ENCODE peak calls at places on chromosomes 1 and 21, in four cellular contexts. I is HepG2, T is H1, M is K562. C is an unnamed sample. For H3K36me3, the result is how much of the 10 kb centered on the place peaks cover.

GRCh38 chr1:42186172-42186571 is 21.6 kb upstream of the GUCA2A start:
- DNase-seq in M (no peak), T (no peak), I (no peak), C (no peak)

GRCh38 chr21:21547368-21547953 is 549.3 kb downstream of the NCAM2 start:
- DNase-seq in T (no peak), M (no peak), I (no peak), C (no peak)

GRCh38 chr1:234969630-234970370 is 158.8 kb downstream of the TOMM20 start:
- DNase-seq in T (peak), I (no peak), M (no peak), C (no peak)

GRCh38 chr1:36883315-36883949 is 150.9 kb downstream of the GRIK3 start:
- DNase-seq in M (no peak), T (no peak), I (no peak), C (no peak)

GRCh38 chr21:44285547-44285992 is at the start of gene AIRE:
- DNase-seq in T (no peak), I (no peak), M (no peak), C (no peak)

GRCh38 chr1:234720709-234721436 is 110.9 kb upstream of the IRF2BP2 start:
- DNase-seq in M (no peak), I (no peak), T (no peak), C (no peak)

GRCh38 chr1:169106921-169107672 is 607 bp downstream of the ATP1B1 start:
- DNase-seq in T (peak), I (no peak), M (peak), C (no peak)

GRCh38 chr1:53733975-53734649 is 4.9 kb downstream of the GLIS1 start:
- DNase-seq in T (no peak), I (no peak), M (no peak), C (no peak)

GRCh38 chr1:159867322-159868064 is 5.0 kb upstream of the VSIG8 start:
- DNase-seq in M (no peak), T (no peak), I (no peak), C (no peak)

GRCh38 chr1:160837558-160838205 is 25.0 kb downstream of the CD244 start:
- DNase-seq in I (no peak), M (peak), T (no peak), C (peak)

GRCh38 chr1:165828581-165829329 is 1.3 kb downstream of the UCK2 start:
- DNase-seq in T (peak), I (peak), M (peak), C (peak)

GRCh38 chr1:198088360-198089071 is 68.3 kb upstream of the NEK7 start:
- DNase-seq in I (peak), T (no peak), M (peak), C (peak)

GRCh38 chr1:229336345-229336744 is 6.5 kb downstream of the CCSAP start:
- DNase-seq in T (no peak), M (no peak), I (no peak), C (no peak)

GRCh38 chr1:32741417-32742131 is 39.0 kb upstream of the SYNC start:
- DNase-seq in T (peak), M (peak), I (no peak), C (no peak)

GRCh38 chr1:248786106-248786665 is 30.6 kb upstream of the LYPD8 start:
- DNase-seq in I (no peak), T (no peak), M (no peak), C (no peak)

GRCh38 chr1:243712242-243712641 is 137.8 kb downstream of the AKT3 start:
- DNase-seq in M (no peak), I (no peak), T (no peak), C (no peak)

GRCh38 chr1:156942176-156942575 is 21.7 kb downstream of the LRRC71 start:
- DNase-seq in T (no peak), M (no peak), I (no peak), C (no peak)

GRCh38 chr1:222454782-222455181 is 93.1 kb downstream of the HHIPL2 start:
- DNase-seq in M (no peak), T (no peak), I (no peak), C (no peak)

GRCh38 chr1:78054559-78054958 is 8.8 kb downstream of the GIPC2 start:
- DNase-seq in I (no peak), M (no peak), T (no peak), C (no peak)

GRCh38 chr1:210446479-210446878 is 117.8 kb downstream of the HHAT start:
- DNase-seq in M (no peak), I (no peak), T (no peak), C (no peak)

GRCh38 chr21:34836103-34836932 is 167.5 kb downstream of the CLIC6 start:
- DNase-seq in T (no peak), I (peak), M (no peak), C (peak)

GRCh38 chr1:41752514-41753170 is 166.1 kb downstream of the HIVEP3 start:
- DNase-seq in M (no peak), T (no peak), I (no peak), C (no peak)

GRCh38 chr1:15916417-15916816 is 59.5 kb downstream of the ZBTB17 start:
- DNase-seq in M (no peak), I (no peak), T (no peak), C (no peak)

GRCh38 chr1:185850366-185850765 is 116.2 kb downstream of the HMCN1 start:
- DNase-seq in T (no peak), I (no peak), M (no peak), C (no peak)

GRCh38 chr1:12591267-12591938 is 26.6 kb downstream of the DHRS3 start:
- DNase-seq in I (no peak), M (no peak), T (no peak), C (no peak)

GRCh38 chr1:156368889-156369684 is at the start of gene RHBG:
- DNase-seq in M (no peak), I (peak), T (peak), C (no peak)

GRCh38 chr1:226541631-226542622 is 6.6 kb upstream of the STUM start:
- DNase-seq in T (no peak), I (no peak), M (no peak), C (no peak)

GRCh38 chr1:4585705-4586104 is 68.7 kb upstream of the AJAP1 start:
- DNase-seq in M (no peak), T (no peak), I (no peak), C (no peak)

GRCh38 chr1:31054349-31054748 is 11.2 kb downstream of the PUM1 start:
- DNase-seq in I (no peak), M (no peak), T (no peak), C (no peak)

GRCh38 chr1:7268983-7269382 is 483.7 kb downstream of the CAMTA1 start:
- DNase-seq in T (peak), M (no peak), I (no peak), C (no peak)

GRCh38 chr1:234212764-234213406 is 160.4 kb upstream of the COA6 start:
- DNase-seq in M (peak), T (no peak), I (peak), C (no peak)

GRCh38 chr1:228875741-228876140 is 140.5 kb downstream of the RHOU start:
- DNase-seq in I (no peak), M (no peak), T (no peak), C (no peak)

GRCh38 chr1:224879404-224879803 is 50.1 kb upstream of the DNAH14 start:
- DNase-seq in I (no peak), M (no peak), T (no peak), C (no peak)

DNA sequence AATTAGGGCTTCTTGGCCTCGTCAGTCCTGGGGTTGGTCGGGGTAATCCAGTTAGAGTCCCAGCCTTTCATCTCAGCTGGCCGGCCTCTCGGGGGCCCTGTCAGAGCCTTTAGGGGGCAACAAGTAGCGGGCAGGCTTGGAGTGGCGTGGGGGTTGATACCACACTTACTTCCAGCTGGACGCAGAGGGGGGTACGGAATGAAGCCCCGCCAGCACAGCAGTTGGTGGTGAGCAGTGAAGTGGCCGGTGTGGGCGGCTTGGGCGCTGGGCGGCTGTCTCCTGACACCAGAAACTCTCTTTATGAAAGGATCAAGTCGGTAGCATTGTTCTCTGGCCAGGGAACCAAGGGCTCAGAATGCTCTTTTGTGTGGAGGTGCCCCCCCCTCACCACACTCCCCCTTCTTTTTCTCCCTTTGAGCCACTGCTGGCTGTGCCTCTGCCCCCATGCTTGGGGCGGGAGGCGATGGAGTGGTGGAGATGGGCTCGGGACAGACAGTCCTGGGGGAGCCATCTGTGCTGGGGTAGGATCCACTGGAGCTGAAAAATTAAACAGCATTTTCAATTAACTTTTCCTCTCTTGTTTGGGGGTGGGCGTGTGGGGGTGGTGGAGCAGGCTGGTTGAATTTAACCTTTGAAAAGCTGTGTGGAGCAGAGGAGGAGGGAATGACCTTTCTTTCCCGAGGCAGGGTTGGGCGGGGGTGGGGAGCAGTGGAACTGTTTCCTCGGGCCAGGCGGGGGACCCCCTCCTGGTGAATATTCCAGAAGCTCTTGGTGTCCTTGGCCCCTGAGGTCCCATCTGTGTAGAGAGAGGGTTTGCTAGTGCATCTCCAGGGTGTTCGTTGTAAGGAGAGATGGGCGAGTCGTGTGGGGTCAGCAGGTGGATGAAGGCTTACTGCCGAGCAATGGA is 102.7 kb downstream of the RNF220 start:
- DNase-seq in I (no peak), M (no peak), T (no peak), C (no peak)
- TF ChIP-seq ATF3 in I (no peak), M (no peak), T (no peak), C (no peak)

GRCh38 chr21:27756191-27756590 is 789.3 kb upstream of the ADAMTS5 start:
- DNase-seq in M (no peak), T (no peak), I (no peak), C (no peak)
- TF ChIP-seq FOSL1 in M (no peak), T (no peak), I (no peak), C (no peak)

DNA sequence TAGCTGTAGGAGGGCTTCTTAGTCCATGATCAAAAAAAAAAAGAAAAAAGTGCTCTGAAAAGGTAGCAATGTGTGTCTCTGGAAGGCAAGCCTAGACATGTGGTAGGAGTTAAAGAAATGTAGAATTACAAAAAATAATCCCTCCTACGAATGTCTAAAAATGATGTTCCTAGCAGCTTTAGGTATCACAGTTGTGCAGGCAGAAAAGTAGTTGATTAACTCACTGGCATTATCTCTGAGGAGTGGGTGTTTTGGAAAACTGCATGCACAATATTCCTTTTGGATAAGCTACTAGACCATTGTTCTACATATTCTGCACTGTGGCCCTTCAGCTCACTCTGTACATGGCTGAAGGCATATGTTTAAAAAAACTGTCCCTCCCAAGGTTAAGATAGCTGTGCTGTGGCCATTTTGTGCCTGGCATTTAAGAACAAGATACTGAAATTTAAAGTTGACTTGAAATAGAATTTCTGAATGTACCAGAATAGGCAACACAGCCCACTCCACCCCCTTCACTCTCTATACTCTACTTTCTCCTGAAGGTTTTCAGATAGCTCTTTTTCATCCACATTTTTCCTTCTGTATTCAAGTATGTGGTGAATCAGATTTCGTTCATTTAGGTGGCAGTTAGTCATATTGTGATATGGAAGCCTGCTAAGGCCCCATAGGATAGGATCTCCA is 463.9 kb upstream of the LRRC7 start:
- DNase-seq in M (no peak), T (no peak), I (no peak), C (no peak)
- H3K36me3 ChIP-seq in M (under half), T (under half), I (under half), C (under half)

GRCh38 chr1:10823000-10823401 is 26.6 kb upstream of the CASZ1 start:
- DNase-seq in I (no peak), M (no peak), T (no peak), C (no peak)
- TF ChIP-seq ATF3 in I (no peak), M (no peak), T (no peak), C (no peak)

GRCh38 chr1:201172999-201173610 is 17.5 kb upstream of the IGFN1 start:
- DNase-seq in T (no peak), I (no peak), M (no peak), C (no peak)
- TF ChIP-seq FOSL1 in T (no peak), I (no peak), M (no peak), C (no peak)